ENCODE peak calls at places on chromosomes 2 and 18, in seven cellular contexts. S is Jurkat, Clone E6-1; G is neuronal stem cell; I is GM06990; W is coronary artery; M is HFF-Myc; D is tibial nerve. X is an unnamed sample.

GRCh38 chr2:111664451-111664850 is 219.5 kb downstream of the ANAPC1 start:
- DNase-seq in S (no peak), G (no peak), I (no peak), W (no peak), M (no peak), D (no peak), X (no peak)

GRCh38 chr18:79339094-79339908 is 56.4 kb upstream of the NFATC1 start:
- DNase-seq in S (no peak), G (no peak), I (no peak), W (no peak), M (no peak), D (no peak), X (no peak)

GRCh38 chr2:182887753-182888415 is 21.4 kb upstream of the FRZB start:
- DNase-seq in S (no peak), G (no peak), I (no peak), W (no peak), M (no peak), D (no peak), X (no peak)

GRCh38 chr18:34097312-34097711 is 127.4 kb downstream of the NOL4 start:
- DNase-seq in S (no peak), G (no peak), I (no peak), W (no peak), M (no peak), D (no peak), X (no peak)

GRCh38 chr2:17628349-17629261 is 88.1 kb downstream of the VSNL1 start:
- DNase-seq in S (peak; percentile 3), G (no peak), I (no peak), W (no peak), M (no peak), D (no peak), X (no peak)

GRCh38 chr2:144102386-144102785 is 417.5 kb downstream of the ZEB2 start:
- DNase-seq in S (no peak), G (no peak), I (no peak), W (no peak), M (no peak), D (no peak), X (no peak)

GRCh38 chr18:78595453-78595852 is 384.2 kb upstream of the SALL3 start:
- DNase-seq in S (no peak), G (no peak), I (no peak), W (no peak), M (no peak), D (no peak), X (no peak)

GRCh38 chr2:176642074-176642473 is 372.8 kb downstream of the MTX2 start:
- DNase-seq in S (no peak), G (no peak), I (peak; percentile 30), W (no peak), M (no peak), D (no peak), X (no peak)

GRCh38 chr2:28093768-28094167 is 203.2 kb downstream of the BABAM2 start:
- DNase-seq in S (no peak), G (no peak), I (no peak), W (no peak), M (no peak), D (no peak), X (no peak)

GRCh38 chr2:95043300-95043786 is 17.8 kb downstream of the MAL start:
- DNase-seq in S (peak; percentile 74), G (no peak), I (no peak), W (peak; percentile 85), M (peak; percentile 21), D (no peak), X (peak; percentile 85)

GRCh38 chr18:3952031-3952430 is 502.1 kb downstream of the TGIF1 start:
- DNase-seq in S (no peak), G (no peak), I (no peak), W (no peak), M (no peak), D (no peak), X (no peak)

GRCh38 chr2:241695676-241696075 is 6.2 kb upstream of the ING5 start:
- DNase-seq in S (no peak), G (no peak), I (no peak), W (no peak), M (no peak), D (no peak), X (no peak)

GRCh38 chr2:198825534-198825933 is 632.2 kb downstream of the SATB2 start:
- DNase-seq in S (no peak), G (no peak), I (no peak), W (no peak), M (no peak), D (no peak), X (no peak)

GRCh38 chr2:79487371-79487770 is 25.5 kb upstream of the CTNNA2 start:
- DNase-seq in S (no peak), G (no peak), I (no peak), W (no peak), M (no peak), D (no peak), X (no peak)

GRCh38 chr18:525066-525797 is 24.7 kb upstream of the COLEC12 start:
- DNase-seq in S (no peak), G (no peak), I (no peak), W (no peak), M (peak; percentile 49), D (no peak), X (no peak)

GRCh38 chr2:66434679-66435548 is at the start of gene MEIS1:
- DNase-seq in S (peak; percentile 51), G (no peak), I (peak; percentile 64), W (peak; percentile 95), M (peak; percentile 98), D (peak; percentile 78), X (peak; percentile 85)

GRCh38 chr2:32770360-32770759 is 142.5 kb downstream of the TTC27 start:
- DNase-seq in S (no peak), G (no peak), I (no peak), W (no peak), M (no peak), D (no peak), X (no peak)

GRCh38 chr2:161983896-161984295 is 90.1 kb downstream of the DPP4 start:
- DNase-seq in S (no peak), G (no peak), I (no peak), W (no peak), M (peak; percentile 47), D (no peak), X (no peak)

GRCh38 chr18:57802166-57802868 is 798 bp downstream of the ATP8B1 start:
- DNase-seq in S (peak; percentile 29), G (peak; percentile 6), I (peak; percentile 17), W (no peak), M (no peak), D (no peak), X (no peak)

GRCh38 chr2:86788172-86788571 is 2.5 kb downstream of the CD8A start:
- DNase-seq in S (no peak), G (no peak), I (no peak), W (no peak), M (no peak), D (no peak), X (no peak)

GRCh38 chr2:174748948-174749347 is 15.3 kb downstream of the CHRNA1 start:
- DNase-seq in S (peak; percentile 62), G (peak; percentile 65), I (no peak), W (no peak), M (no peak), D (no peak), X (peak; percentile 51)

GRCh38 chr2:64952896-64953482 is 36.2 kb upstream of the SLC1A4 start:
- DNase-seq in S (no peak), G (no peak), I (no peak), W (no peak), M (peak; percentile 59), D (no peak), X (no peak)

GRCh38 chr2:25302758-25303436 is 38.8 kb downstream of the DNMT3A start:
- DNase-seq in S (no peak), G (no peak), I (no peak), W (no peak), M (no peak), D (no peak), X (no peak)

GRCh38 chr2:36964496-36965058 is 1.8 kb downstream of the STRN start:
- DNase-seq in S (no peak), G (no peak), I (no peak), W (no peak), M (no peak), D (no peak), X (no peak)
- H3K4me3 ChIP-seq in S (no peak overlapping the region), G (peak overlapping the region; percentile 66), I (peak overlapping the region; percentile 88), W (peak overlapping the region; percentile 84), M (peak overlapping the region; percentile 89), D (no peak overlapping the region), X (no peak overlapping the region)

GRCh38 chr2:222296911-222297599 is 1.7 kb downstream of the PAX3 start:
- DNase-seq in S (no peak), G (no peak), I (no peak), W (no peak), M (no peak), D (no peak), X (no peak)

GRCh38 chr2:222296311-222296736 is 2.5 kb downstream of the PAX3 start:
- DNase-seq in S (no peak), G (no peak), I (no peak), W (no peak), M (no peak), D (no peak), X (no peak)

GRCh38 chr2:222297600-222297935 is 1.2 kb downstream of the PAX3 start:
- DNase-seq in S (no peak), G (no peak), I (no peak), W (no peak), M (no peak), D (no peak), X (no peak)

GRCh38 chr2:222298311-222299150 is at the start of gene PAX3:
- DNase-seq in S (no peak), G (no peak), I (no peak), W (no peak), M (no peak), D (no peak), X (no peak)

DNA sequence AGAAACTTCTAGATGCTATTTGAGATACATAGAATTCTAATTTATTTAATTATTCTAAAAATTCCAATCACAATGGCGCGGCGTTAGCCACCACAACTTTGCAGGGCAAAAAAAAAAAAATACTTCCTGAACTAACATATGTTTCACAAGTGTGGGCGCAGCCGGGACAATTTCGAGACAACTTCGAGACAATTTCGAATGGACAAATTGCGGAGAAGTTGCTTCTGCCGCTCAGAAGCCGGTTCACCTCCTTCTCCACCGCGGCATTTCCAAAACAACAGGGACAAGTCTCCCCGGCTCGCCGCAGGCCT is 843 bp downstream of the PAX3 start:
- DNase-seq in S (no peak), G (no peak), I (no peak), W (no peak), M (no peak), D (no peak), X (no peak)
- H3K4me3 ChIP-seq in S (no peak overlapping the region), G (peak overlapping the region; percentile 32), I (no peak overlapping the region), W (peak overlapping the region; percentile 60), M (peak overlapping the region; percentile 53), D (no peak overlapping the region), X (no peak overlapping the region)

GRCh38 chr2:16134436-16135165 is 194.3 kb downstream of the MYCN start:
- DNase-seq in S (no peak), G (no peak), I (no peak), W (no peak), M (no peak), D (no peak), X (peak; percentile 19)
- H3K4me3 ChIP-seq in S (no peak overlapping the region), G (no peak overlapping the region), I (no peak overlapping the region), W (no peak overlapping the region), M (no peak overlapping the region), D (no peak overlapping the region), X (no peak overlapping the region)

DNA sequence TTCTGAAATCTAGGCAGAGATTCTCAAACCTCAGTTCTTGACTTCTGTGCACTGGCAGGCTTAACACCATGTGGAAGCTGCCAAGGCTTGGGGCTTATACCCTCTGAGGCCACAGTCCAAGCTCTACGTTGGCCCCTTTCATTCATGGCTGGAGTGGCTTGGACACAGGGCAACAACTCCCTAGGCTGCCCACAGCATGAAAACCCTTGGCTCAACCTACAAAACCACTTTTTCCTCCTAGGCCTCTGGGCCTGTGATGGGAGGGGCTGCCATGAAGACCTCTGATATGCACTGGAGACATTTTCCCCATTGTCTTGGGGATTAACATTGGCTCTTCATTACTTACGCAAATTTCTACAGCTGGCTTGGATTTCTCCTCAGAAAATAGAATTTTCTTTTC is 46.7 kb downstream of the TANC1 start:
- DNase-seq in S (no peak), G (no peak), I (no peak), W (no peak), M (no peak), D (no peak), X (no peak)
- H3K4me3 ChIP-seq in S (no peak overlapping the region), G (no peak overlapping the region), I (no peak overlapping the region), W (no peak overlapping the region), M (no peak overlapping the region), D (no peak overlapping the region), X (no peak overlapping the region)

X was measured in lung.